ENCODE peak calls at places on chromosomes 13 and 19, in six cellular contexts. W is brain microvascular endothelial cell, R is upper lobe of left lung, V is fibroblast of the aortic adventitia, Q is pancreas, E is cardiac muscle cell. N is an unnamed sample.

GRCh38 chr13:105918842-105919741 is 616.4 kb downstream of the EFNB2 start:
- DNase-seq in W (peak), R (no peak), V (peak), Q (no peak), E (no peak), N (peak)

GRCh38 chr13:29907670-29908069 is 57.3 kb upstream of the UBL3 start:
- DNase-seq in W (no peak), R (no peak), V (no peak), Q (no peak), E (no peak), N (no peak)

GRCh38 chr13:30429721-30430694 is 7.7 kb downstream of the UBE2L5 start:
- DNase-seq in W (peak), R (no peak), V (peak), Q (no peak), E (no peak), N (no peak)

GRCh38 chr13:113129921-113130750 is 7.5 kb downstream of the F10 start:
- DNase-seq in W (no peak), R (peak), V (no peak), Q (no peak), E (no peak), N (peak)

GRCh38 chr19:45478454-45479238 is 10.8 kb downstream of the FOSB start:
- DNase-seq in W (peak), R (peak), V (peak), Q (peak), E (peak), N (peak)

GRCh38 chr13:30289533-30289932 is 17.8 kb downstream of the KATNAL1 start:
- DNase-seq in W (no peak), R (no peak), V (no peak), Q (no peak), E (peak), N (no peak)

GRCh38 chr13:99614465-99614885 is 113.2 kb downstream of the TM9SF2 start:
- DNase-seq in W (no peak), R (peak), V (peak), Q (peak), E (no peak), N (no peak)

GRCh38 chr19:28705008-28705407 is 507.9 kb downstream of the UQCRFS1 start:
- DNase-seq in W (peak), R (no peak), V (peak), Q (peak), E (peak), N (no peak)

GRCh38 chr13:51488212-51488611 is 35.4 kb upstream of the INTS6 start:
- DNase-seq in W (no peak), R (no peak), V (no peak), Q (no peak), E (no peak), N (no peak)

GRCh38 chr13:30510811-30511371 is 45.2 kb upstream of the HMGB1 start:
- DNase-seq in W (no peak), R (no peak), V (peak), Q (no peak), E (no peak), N (no peak)

GRCh38 chr19:45922281-45922680 is 7.7 kb upstream of the NANOS2 start:
- DNase-seq in W (no peak), R (no peak), V (no peak), Q (no peak), E (no peak), N (no peak)

GRCh38 chr13:21670006-21670882 is 629 bp upstream of the FGF9 start:
- DNase-seq in W (peak), R (peak), V (peak), Q (peak), E (peak), N (peak)

GRCh38 chr19:40600086-40600917 is 867 bp upstream of the LTBP4 start:
- DNase-seq in W (no peak), R (no peak), V (no peak), Q (no peak), E (no peak), N (peak)

GRCh38 chr19:45414468-45414867 is 8.0 kb downstream of the POLR1G start:
- DNase-seq in W (no peak), R (no peak), V (no peak), Q (no peak), E (no peak), N (no peak)

GRCh38 chr19:46287585-46287984 is 9.3 kb upstream of the HIF3A start:
- DNase-seq in W (no peak), R (no peak), V (no peak), Q (no peak), E (no peak), N (no peak)

GRCh38 chr19:4066176-4066606 is 508 bp downstream of the ZBTB7A start:
- DNase-seq in W (no peak), R (no peak), V (no peak), Q (peak), E (no peak), N (peak)

GRCh38 chr19:22622901-22623840 is 11.0 kb upstream of the ZNF492 start:
- DNase-seq in W (no peak), R (peak), V (no peak), Q (no peak), E (no peak), N (peak)

GRCh38 chr13:38308736-38309135 is 40.9 kb upstream of the UFM1 start:
- DNase-seq in W (peak), R (no peak), V (peak), Q (no peak), E (no peak), N (no peak)

GRCh38 chr13:114145256-114145655 is 12.8 kb upstream of the RASA3 start:
- DNase-seq in W (no peak), R (no peak), V (no peak), Q (no peak), E (no peak), N (no peak)

GRCh38 chr13:95540848-95541247 is 11.7 kb upstream of the CLDN10 start:
- DNase-seq in W (no peak), R (peak), V (no peak), Q (peak), E (peak), N (no peak)

GRCh38 chr13:100636441-100636840 is 38.2 kb downstream of the TMTC4 start:
- DNase-seq in W (no peak), R (no peak), V (no peak), Q (no peak), E (no peak), N (no peak)

GRCh38 chr13:98987275-98987674 is 9.4 kb upstream of the DOCK9 start:
- DNase-seq in W (no peak), R (no peak), V (no peak), Q (no peak), E (no peak), N (no peak)

GRCh38 chr13:92590503-92590908 is 636.1 kb upstream of the GPC6 start:
- DNase-seq in W (peak), R (no peak), V (peak), Q (no peak), E (no peak), N (no peak)

GRCh38 chr13:77062097-77062496 is 35.1 kb upstream of the FBXL3 start:
- DNase-seq in W (no peak), R (no peak), V (peak), Q (no peak), E (no peak), N (no peak)

GRCh38 chr13:36297259-36297599 is 385 bp downstream of the CCDC169 start:
- DNase-seq in W (no peak), R (no peak), V (peak), Q (no peak), E (no peak), N (no peak)

GRCh38 chr13:51585696-51586095 is 1.4 kb downstream of the WDFY2 start:
- DNase-seq in W (peak), R (no peak), V (peak), Q (no peak), E (no peak), N (no peak)

GRCh38 chr13:26664942-26665341 is 95.6 kb downstream of the GPR12 start:
- DNase-seq in W (no peak), R (no peak), V (no peak), Q (no peak), E (no peak), N (no peak)

GRCh38 chr19:39321832-39322176 is 1.1 kb upstream of the LRFN1 start:
- DNase-seq in W (no peak), R (no peak), V (no peak), Q (no peak), E (no peak), N (no peak)

GRCh38 chr13:66887088-66887487 is 343.0 kb downstream of the PCDH9 start:
- DNase-seq in W (no peak), R (no peak), V (peak), Q (no peak), E (no peak), N (no peak)

GRCh38 chr19:42208612-42209011 is 8.9 kb downstream of the DEDD2 start:
- DNase-seq in W (no peak), R (no peak), V (no peak), Q (no peak), E (no peak), N (no peak)

GRCh38 chr19:5937550-5937949 is 23.5 kb downstream of the CAPS start:
- DNase-seq in W (no peak), R (no peak), V (no peak), Q (no peak), E (no peak), N (no peak)

GRCh38 chr13:30618186-30618937 is 642 bp downstream of the USPL1 start:
- DNase-seq in W (no peak), R (peak), V (no peak), Q (peak), E (peak), N (peak)

GRCh38 chr13:27425151-27425917 is 915 bp downstream of the GTF3A start:
- DNase-seq in W (no peak), R (no peak), V (peak), Q (no peak), E (no peak), N (no peak)

GRCh38 chr13:51550151-51550550 is 34.1 kb upstream of the WDFY2 start:
- DNase-seq in W (no peak), R (no peak), V (no peak), Q (no peak), E (no peak), N (no peak)

GRCh38 chr19:3012522-3013260 is 16.4 kb downstream of the TLE2 start:
- DNase-seq in W (no peak), R (no peak), V (no peak), Q (no peak), E (no peak), N (no peak)

GRCh38 chr19:51607920-51608562 is 22.2 kb downstream of the SIGLEC5 start:
- DNase-seq in W (peak), R (peak), V (peak), Q (peak), E (peak), N (peak)

GRCh38 chr13:31044658-31045620 is 112.5 kb downstream of the TEX26 start:
- DNase-seq in W (no peak), R (no peak), V (no peak), Q (no peak), E (no peak), N (no peak)

GRCh38 chr13:112814905-112815585 is 125.2 kb downstream of the ATP11A start:
- DNase-seq in W (peak), R (peak), V (peak), Q (no peak), E (no peak), N (no peak)

GRCh38 chr19:2488405-2488941 is 12.5 kb downstream of the GADD45B start:
- DNase-seq in W (no peak), R (no peak), V (no peak), Q (no peak), E (no peak), N (no peak)

GRCh38 chr13:48096670-48097069 is 1.8 kb upstream of the MED4 start:
- DNase-seq in W (no peak), R (no peak), V (no peak), Q (no peak), E (no peak), N (no peak)

GRCh38 chr13:48097793-48098192 is 2.9 kb upstream of the MED4 start:
- DNase-seq in W (no peak), R (no peak), V (no peak), Q (no peak), E (no peak), N (no peak)

GRCh38 chr13:48094781-48095502 is at the start of gene MED4:
- DNase-seq in W (peak), R (peak), V (peak), Q (peak), E (peak), N (peak)

GRCh38 chr13:48094404-48094780 is 512 bp downstream of the MED4 start:
- DNase-seq in W (no peak), R (no peak), V (peak), Q (no peak), E (peak), N (no peak)

GRCh38 chr13:48093588-48093987 is 1.3 kb downstream of the MED4 start:
- DNase-seq in W (no peak), R (no peak), V (no peak), Q (no peak), E (no peak), N (no peak)
- H3K4me3 ChIP-seq in W (peak), R (no peak), V (peak), Q (peak), E (peak), N (no peak)

GRCh38 chr13:25248071-25248470 is 39.2 kb downstream of the MTMR6 start:
- DNase-seq in W (no peak), R (no peak), V (no peak), Q (no peak), E (no peak), N (no peak)

GRCh38 chr13:25247345-25247744 is 39.9 kb downstream of the MTMR6 start:
- DNase-seq in W (no peak), R (no peak), V (no peak), Q (no peak), E (no peak), N (no peak)

GRCh38 chr13:25241007-25241406 is 46.3 kb downstream of the MTMR6 start:
- DNase-seq in W (no peak), R (no peak), V (no peak), Q (no peak), E (no peak), N (no peak)

GRCh38 chr13:25237083-25237482 is 50.2 kb downstream of the MTMR6 start:
- DNase-seq in W (no peak), R (no peak), V (no peak), Q (no peak), E (no peak), N (no peak)

DNA sequence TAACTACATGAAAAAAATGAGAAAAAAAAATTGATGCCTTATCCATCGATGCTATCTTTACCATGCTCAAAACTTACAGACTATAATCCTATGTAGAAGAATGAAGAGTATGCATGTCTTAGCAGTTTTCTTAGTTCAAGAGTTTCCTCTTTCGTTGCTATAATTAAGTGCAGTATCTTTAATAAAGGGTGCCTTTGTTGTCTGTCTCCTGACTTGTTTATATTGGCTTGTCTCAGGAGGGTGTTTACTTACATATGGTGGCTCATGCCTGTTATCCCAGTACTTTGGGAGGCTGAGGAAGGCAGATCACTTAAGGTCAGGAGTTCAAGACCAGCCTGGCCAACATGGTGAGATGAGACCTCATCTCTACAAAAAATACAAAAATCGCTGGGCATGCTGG is 44.3 kb downstream of the MTMR6 start:
- DNase-seq in W (no peak), R (no peak), V (no peak), Q (no peak), E (no peak), N (no peak)
- H3K4me3 ChIP-seq in W (no peak), R (no peak), V (no peak), Q (no peak), E (no peak), N (no peak)

GRCh38 chr19:34667349-34668076 is 9.4 kb downstream of the SCGB2B2 start:
- DNase-seq in W (no peak), R (peak), V (peak), Q (no peak), E (no peak), N (no peak)
- H3K4me3 ChIP-seq in W (peak), R (no peak), V (peak), Q (peak), E (no peak), N (no peak)

GRCh38 chr19:7676854-7677253 is at the start of gene MCEMP1:
- DNase-seq in W (no peak), R (peak), V (no peak), Q (no peak), E (no peak), N (no peak)
- H3K4me3 ChIP-seq in W (no peak), R (no peak), V (no peak), Q (no peak), E (no peak), N (no peak)

DNA sequence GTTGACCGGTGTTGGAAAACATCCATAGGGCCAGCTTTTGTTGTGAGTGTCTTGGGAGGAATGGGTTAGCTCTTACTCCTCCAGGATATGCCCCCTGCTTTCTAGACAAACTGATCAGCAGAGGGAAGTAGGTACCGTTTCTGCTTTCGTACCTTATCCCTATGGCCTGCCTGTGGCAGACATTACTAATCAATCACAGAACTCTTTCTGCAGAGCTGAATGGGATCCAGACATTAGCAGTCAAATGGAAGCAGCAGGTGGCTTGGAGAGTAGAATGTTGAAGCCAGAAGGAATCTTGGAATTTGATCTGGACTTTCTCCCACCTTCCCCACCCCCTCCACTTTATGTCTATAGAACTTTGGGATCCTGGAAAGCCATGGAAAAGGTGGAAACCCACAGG is 17.1 kb downstream of the NWD1 start:
- DNase-seq in W (no peak), R (no peak), V (peak), Q (no peak), E (no peak), N (no peak)
- H3K4me3 ChIP-seq in W (no peak), R (no peak), V (no peak), Q (no peak), E (no peak), N (no peak)

GRCh38 chr19:14556662-14557188 is 15.1 kb downstream of the NDUFB7 start:
- DNase-seq in W (peak), R (peak), V (peak), Q (peak), E (peak), N (peak)

GRCh38 chr19:14553939-14554243 is 18.0 kb downstream of the NDUFB7 start:
- DNase-seq in W (no peak), R (no peak), V (no peak), Q (no peak), E (no peak), N (no peak)

GRCh38 chr19:14554382-14554812 is 17.5 kb downstream of the NDUFB7 start:
- DNase-seq in W (no peak), R (no peak), V (no peak), Q (no peak), E (no peak), N (no peak)

GRCh38 chr19:14558370-14559066 is 13.3 kb downstream of the NDUFB7 start:
- DNase-seq in W (no peak), R (no peak), V (no peak), Q (no peak), E (no peak), N (no peak)

GRCh38 chr19:14555918-14556661 is 15.8 kb downstream of the NDUFB7 start:
- DNase-seq in W (peak), R (no peak), V (no peak), Q (no peak), E (no peak), N (no peak)
- H3K4me3 ChIP-seq in W (peak), R (no peak), V (no peak), Q (no peak), E (no peak), N (no peak)

GRCh38 chr19:940591-941291 is 14.9 kb downstream of the ARID3A start:
- DNase-seq in W (no peak), R (peak), V (peak), Q (peak), E (no peak), N (peak)

GRCh38 chr19:939922-940321 is 14.1 kb downstream of the ARID3A start:
- DNase-seq in W (no peak), R (no peak), V (no peak), Q (no peak), E (no peak), N (no peak)

GRCh38 chr19:942133-942645 is 16.4 kb downstream of the ARID3A start:
- DNase-seq in W (no peak), R (no peak), V (no peak), Q (no peak), E (no peak), N (no peak)

GRCh38 chr19:939439-939838 is 13.6 kb downstream of the ARID3A start:
- DNase-seq in W (no peak), R (no peak), V (no peak), Q (no peak), E (no peak), N (no peak)

DNA sequence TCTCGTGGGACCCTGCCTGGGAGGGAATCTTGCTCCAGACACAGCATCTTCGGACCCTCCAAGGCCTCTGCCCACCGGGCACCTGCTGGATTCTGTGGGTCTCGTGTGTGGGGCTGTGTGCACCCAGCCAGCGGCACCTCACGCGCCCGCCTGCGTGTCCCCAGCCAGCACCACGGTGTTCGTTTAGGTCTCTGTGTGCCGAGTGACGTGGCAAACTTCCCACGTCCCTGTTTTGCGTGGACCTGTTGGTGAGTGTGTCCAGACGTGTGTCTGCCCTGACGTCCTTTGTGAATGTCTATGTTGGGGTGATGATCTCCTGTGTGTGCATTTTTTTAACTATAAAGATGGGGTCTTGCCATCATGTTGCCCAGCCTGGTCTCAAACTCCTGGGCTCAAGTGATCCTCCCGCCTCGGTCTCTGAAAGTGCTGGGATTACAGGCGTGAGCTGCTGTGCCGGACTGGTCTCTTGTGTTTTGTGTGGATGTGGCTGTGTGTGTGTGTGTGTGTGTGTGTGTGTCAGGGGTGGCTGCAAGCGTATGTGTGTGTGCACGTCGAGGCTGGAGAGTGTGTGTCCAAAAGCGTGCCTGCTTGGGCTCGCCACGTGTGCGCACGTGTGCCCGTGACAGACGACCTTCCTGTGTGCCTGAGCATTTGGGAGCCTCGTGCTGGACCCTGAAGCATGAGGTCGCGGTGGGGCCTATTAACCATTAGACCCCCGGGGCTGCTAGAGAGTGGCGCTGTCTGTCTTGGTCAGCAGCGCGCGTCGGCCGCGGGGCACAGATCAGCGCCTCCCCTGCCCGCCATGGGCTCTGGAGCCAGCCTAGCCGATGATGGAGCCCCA is 15.7 kb downstream of the ARID3A start:
- DNase-seq in W (no peak), R (no peak), V (no peak), Q (no peak), E (no peak), N (no peak)
- H3K4me3 ChIP-seq in W (no peak), R (no peak), V (peak), Q (peak), E (no peak), N (peak)